ENCODE peak calls at places on chromosomes 3 and 15, in six cellular contexts. One of them, this sample, is unnamed. For H3K36me3 and H3K27me3, the result is how much of the 10 kb centered on the place peaks cover.

GRCh38 chr3:134299185-134299887 is 48.7 kb upstream of the RYK start:
- DNase-seq in right atrium auricular region: no peak
- DNase-seq in SJSA1: no peak
- DNase-seq in CD8-positive, alpha-beta memory T cell: no peak
- DNase-seq in mesenchymal stem cell: no peak
- DNase-seq in heart right ventricle: no peak
- DNase-seq in this sample: no peak

GRCh38 chr3:134649106-134649705 is 1.6 kb downstream of the KY start:
- DNase-seq in right atrium auricular region: no peak
- DNase-seq in SJSA1: no peak
- DNase-seq in CD8-positive, alpha-beta memory T cell: no peak
- DNase-seq in mesenchymal stem cell: no peak
- DNase-seq in heart right ventricle: no peak
- DNase-seq in this sample: no peak

GRCh38 chr15:95799286-95800187 is 531.0 kb upstream of the NR2F2 start:
- DNase-seq in right atrium auricular region: no peak
- DNase-seq in SJSA1: peak
- DNase-seq in CD8-positive, alpha-beta memory T cell: no peak
- DNase-seq in mesenchymal stem cell: peak
- DNase-seq in heart right ventricle: no peak
- DNase-seq in this sample: no peak

GRCh38 chr15:80440024-80440423 is 35.8 kb downstream of the ARNT2 start:
- DNase-seq in right atrium auricular region: peak
- DNase-seq in SJSA1: no peak
- DNase-seq in CD8-positive, alpha-beta memory T cell: no peak
- DNase-seq in mesenchymal stem cell: no peak
- DNase-seq in heart right ventricle: no peak
- DNase-seq in this sample: no peak

GRCh38 chr15:74791667-74792066 is 9.8 kb downstream of the CSK start:
- DNase-seq in right atrium auricular region: no peak
- DNase-seq in SJSA1: no peak
- DNase-seq in CD8-positive, alpha-beta memory T cell: no peak
- DNase-seq in mesenchymal stem cell: no peak
- DNase-seq in heart right ventricle: no peak
- DNase-seq in this sample: no peak

GRCh38 chr3:184485256-184485655 is 76.3 kb upstream of the EPHB3 start:
- DNase-seq in right atrium auricular region: no peak
- DNase-seq in SJSA1: peak
- DNase-seq in CD8-positive, alpha-beta memory T cell: no peak
- DNase-seq in mesenchymal stem cell: no peak
- DNase-seq in heart right ventricle: no peak
- DNase-seq in this sample: no peak

GRCh38 chr3:104316118-104316517 is 1050.6 kb upstream of the ALCAM start:
- DNase-seq in right atrium auricular region: no peak
- DNase-seq in SJSA1: no peak
- DNase-seq in CD8-positive, alpha-beta memory T cell: no peak
- DNase-seq in mesenchymal stem cell: no peak
- DNase-seq in heart right ventricle: no peak
- DNase-seq in this sample: no peak

GRCh38 chr3:187997490-187997889 is 156.5 kb upstream of the LPP start:
- DNase-seq in right atrium auricular region: no peak
- DNase-seq in SJSA1: no peak
- DNase-seq in CD8-positive, alpha-beta memory T cell: no peak
- DNase-seq in mesenchymal stem cell: peak
- DNase-seq in heart right ventricle: no peak
- DNase-seq in this sample: no peak

GRCh38 chr3:15339001-15339400 is 6.6 kb upstream of the SH3BP5 start:
- DNase-seq in right atrium auricular region: no peak
- DNase-seq in SJSA1: no peak
- DNase-seq in CD8-positive, alpha-beta memory T cell: no peak
- DNase-seq in mesenchymal stem cell: no peak
- DNase-seq in heart right ventricle: no peak
- DNase-seq in this sample: no peak

GRCh38 chr15:68808091-68808490 is 12.6 kb downstream of the ANP32A start:
- DNase-seq in right atrium auricular region: peak
- DNase-seq in SJSA1: no peak
- DNase-seq in CD8-positive, alpha-beta memory T cell: no peak
- DNase-seq in mesenchymal stem cell: no peak
- DNase-seq in heart right ventricle: no peak
- DNase-seq in this sample: no peak

GRCh38 chr3:179181993-179182551 is 33.9 kb downstream of the PIK3CA start:
- DNase-seq in right atrium auricular region: no peak
- DNase-seq in SJSA1: peak
- DNase-seq in CD8-positive, alpha-beta memory T cell: no peak
- DNase-seq in mesenchymal stem cell: peak
- DNase-seq in heart right ventricle: no peak
- DNase-seq in this sample: no peak

GRCh38 chr3:32226875-32227500 is 11.5 kb upstream of the CMTM8 start:
- DNase-seq in right atrium auricular region: no peak
- DNase-seq in SJSA1: no peak
- DNase-seq in CD8-positive, alpha-beta memory T cell: no peak
- DNase-seq in mesenchymal stem cell: peak
- DNase-seq in heart right ventricle: no peak
- DNase-seq in this sample: no peak

GRCh38 chr3:64575211-64575844 is 112.5 kb downstream of the ADAMTS9 start:
- DNase-seq in right atrium auricular region: no peak
- DNase-seq in SJSA1: peak
- DNase-seq in CD8-positive, alpha-beta memory T cell: no peak
- DNase-seq in mesenchymal stem cell: peak
- DNase-seq in heart right ventricle: no peak
- DNase-seq in this sample: peak

GRCh38 chr15:66498501-66499386 is 1.2 kb upstream of the SNAPC5 start:
- DNase-seq in right atrium auricular region: peak
- DNase-seq in SJSA1: peak
- DNase-seq in CD8-positive, alpha-beta memory T cell: no peak
- DNase-seq in mesenchymal stem cell: peak
- DNase-seq in heart right ventricle: no peak
- DNase-seq in this sample: no peak

GRCh38 chr3:172939651-172940293 is 189.2 kb downstream of the ECT2 start:
- DNase-seq in right atrium auricular region: no peak
- DNase-seq in SJSA1: no peak
- DNase-seq in CD8-positive, alpha-beta memory T cell: no peak
- DNase-seq in mesenchymal stem cell: no peak
- DNase-seq in heart right ventricle: no peak
- DNase-seq in this sample: no peak

GRCh38 chr3:10299679-10300078 is 6.9 kb upstream of the GHRL start:
- DNase-seq in right atrium auricular region: no peak
- DNase-seq in SJSA1: no peak
- DNase-seq in CD8-positive, alpha-beta memory T cell: no peak
- DNase-seq in mesenchymal stem cell: no peak
- DNase-seq in heart right ventricle: no peak
- DNase-seq in this sample: no peak

GRCh38 chr3:132321321-132321720 is 4.1 kb downstream of the ACP3 start:
- DNase-seq in right atrium auricular region: no peak
- DNase-seq in SJSA1: no peak
- DNase-seq in CD8-positive, alpha-beta memory T cell: no peak
- DNase-seq in mesenchymal stem cell: no peak
- DNase-seq in heart right ventricle: no peak
- DNase-seq in this sample: no peak

GRCh38 chr15:52143862-52144261 is 31.3 kb upstream of the BCL2L10 start:
- DNase-seq in right atrium auricular region: no peak
- DNase-seq in SJSA1: peak
- DNase-seq in CD8-positive, alpha-beta memory T cell: no peak
- DNase-seq in mesenchymal stem cell: peak
- DNase-seq in heart right ventricle: no peak
- DNase-seq in this sample: no peak

GRCh38 chr15:31347067-31347975 is 20.7 kb downstream of the KLF13 start:
- DNase-seq in right atrium auricular region: no peak
- DNase-seq in SJSA1: no peak
- DNase-seq in CD8-positive, alpha-beta memory T cell: peak
- DNase-seq in mesenchymal stem cell: no peak
- DNase-seq in heart right ventricle: no peak
- DNase-seq in this sample: no peak
- H3K4me3 ChIP-seq in right atrium auricular region: no peak
- H3K4me3 ChIP-seq in SJSA1: no peak
- H3K4me3 ChIP-seq in CD8-positive, alpha-beta memory T cell: peak
- H3K4me3 ChIP-seq in mesenchymal stem cell: no peak
- H3K4me3 ChIP-seq in heart right ventricle: no peak
- H3K4me3 ChIP-seq in this sample: no peak

DNA sequence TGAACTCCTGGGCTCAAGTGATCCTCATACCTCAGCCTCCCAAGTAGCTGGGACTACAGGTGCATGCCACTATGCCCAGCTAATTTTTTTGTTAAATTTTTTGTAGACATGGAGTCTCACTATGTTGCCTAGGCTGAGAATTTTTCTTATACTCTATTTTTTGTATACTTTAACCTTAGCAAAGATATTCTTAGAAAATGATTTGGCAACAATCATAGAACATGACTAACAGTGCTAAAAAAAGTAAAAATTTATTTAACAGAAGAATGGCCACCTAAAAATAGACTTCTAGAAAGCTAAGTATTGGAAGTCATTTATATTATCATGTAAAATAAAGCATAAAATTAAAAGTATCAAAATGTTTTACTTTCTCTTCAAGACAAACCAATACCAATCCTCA is 322.3 kb downstream of the PLCL2 start:
- DNase-seq in right atrium auricular region: no peak
- DNase-seq in SJSA1: no peak
- DNase-seq in CD8-positive, alpha-beta memory T cell: no peak
- DNase-seq in mesenchymal stem cell: no peak
- DNase-seq in heart right ventricle: no peak
- DNase-seq in this sample: no peak
- H3K36me3 ChIP-seq in right atrium auricular region: under half
- H3K36me3 ChIP-seq in SJSA1: under half
- H3K36me3 ChIP-seq in CD8-positive, alpha-beta memory T cell: under half
- H3K36me3 ChIP-seq in mesenchymal stem cell: under half
- H3K36me3 ChIP-seq in heart right ventricle: under half
- H3K36me3 ChIP-seq in this sample: under half

GRCh38 chr3:72888546-72889309 is 882 bp downstream of the GXYLT2 start:
- DNase-seq in right atrium auricular region: no peak
- DNase-seq in SJSA1: peak
- DNase-seq in CD8-positive, alpha-beta memory T cell: no peak
- DNase-seq in mesenchymal stem cell: peak
- DNase-seq in heart right ventricle: no peak
- DNase-seq in this sample: peak
- H3K27me3 ChIP-seq in right atrium auricular region: under half
- H3K27me3 ChIP-seq in SJSA1: under half
- H3K27me3 ChIP-seq in CD8-positive, alpha-beta memory T cell: under half
- H3K27me3 ChIP-seq in mesenchymal stem cell: under half
- H3K27me3 ChIP-seq in heart right ventricle: under half
- H3K27me3 ChIP-seq in this sample: under half

GRCh38 chr15:78944202-78944625 is 632 bp downstream of the CTSH start:
- DNase-seq in right atrium auricular region: no peak
- DNase-seq in SJSA1: no peak
- DNase-seq in CD8-positive, alpha-beta memory T cell: no peak
- DNase-seq in mesenchymal stem cell: no peak
- DNase-seq in heart right ventricle: no peak
- DNase-seq in this sample: no peak

GRCh38 chr15:78944669-78945407 is at the start of gene CTSH:
- DNase-seq in right atrium auricular region: no peak
- DNase-seq in SJSA1: no peak
- DNase-seq in CD8-positive, alpha-beta memory T cell: peak
- DNase-seq in mesenchymal stem cell: peak
- DNase-seq in heart right ventricle: peak
- DNase-seq in this sample: peak

GRCh38 chr15:78943692-78944091 is 1.2 kb downstream of the CTSH start:
- DNase-seq in right atrium auricular region: no peak
- DNase-seq in SJSA1: no peak
- DNase-seq in CD8-positive, alpha-beta memory T cell: no peak
- DNase-seq in mesenchymal stem cell: no peak
- DNase-seq in heart right ventricle: no peak
- DNase-seq in this sample: peak

GRCh38 chr15:78946493-78946892 is 1.6 kb upstream of the CTSH start:
- DNase-seq in right atrium auricular region: no peak
- DNase-seq in SJSA1: no peak
- DNase-seq in CD8-positive, alpha-beta memory T cell: no peak
- DNase-seq in mesenchymal stem cell: no peak
- DNase-seq in heart right ventricle: no peak
- DNase-seq in this sample: peak

GRCh38 chr15:78942741-78943140 is 2.1 kb downstream of the CTSH start:
- DNase-seq in right atrium auricular region: no peak
- DNase-seq in SJSA1: no peak
- DNase-seq in CD8-positive, alpha-beta memory T cell: no peak
- DNase-seq in mesenchymal stem cell: no peak
- DNase-seq in heart right ventricle: no peak
- DNase-seq in this sample: no peak
- H3K4me3 ChIP-seq in right atrium auricular region: no peak
- H3K4me3 ChIP-seq in SJSA1: no peak
- H3K4me3 ChIP-seq in CD8-positive, alpha-beta memory T cell: no peak
- H3K4me3 ChIP-seq in mesenchymal stem cell: no peak
- H3K4me3 ChIP-seq in heart right ventricle: no peak
- H3K4me3 ChIP-seq in this sample: no peak

GRCh38 chr15:63663906-63664305 is 66.7 kb downstream of the FBXL22 start:
- DNase-seq in right atrium auricular region: no peak
- DNase-seq in SJSA1: no peak
- DNase-seq in CD8-positive, alpha-beta memory T cell: no peak
- DNase-seq in mesenchymal stem cell: no peak
- DNase-seq in heart right ventricle: no peak
- DNase-seq in this sample: no peak
- H3K36me3 ChIP-seq in right atrium auricular region: half or more
- H3K36me3 ChIP-seq in SJSA1: under half
- H3K36me3 ChIP-seq in CD8-positive, alpha-beta memory T cell: under half
- H3K36me3 ChIP-seq in mesenchymal stem cell: half or more
- H3K36me3 ChIP-seq in heart right ventricle: half or more
- H3K36me3 ChIP-seq in this sample: under half

This sample was measured in H7.